ENCODE peak calls at places on chromosomes 7 and 10, in five cellular contexts. One of them, this sample, is unnamed.

GRCh38 chr7:44066494-44067063 is 1.2 kb upstream of the PGAM2 start:
- DNase-seq in CD4-positive, alpha-beta T cell: no peak
- DNase-seq in T-helper 9 cell: no peak
- DNase-seq in NCI-H1092: no peak
- DNase-seq in iris pigment epithelial cell: no peak
- DNase-seq in this sample: no peak

GRCh38 chr7:94436018-94436604 is 41.4 kb downstream of the COL1A2 start:
- DNase-seq in CD4-positive, alpha-beta T cell: peak
- DNase-seq in T-helper 9 cell: peak
- DNase-seq in NCI-H1092: peak
- DNase-seq in iris pigment epithelial cell: peak
- DNase-seq in this sample: peak

GRCh38 chr10:71882813-71883746 is 32.0 kb upstream of the PSAP start:
- DNase-seq in CD4-positive, alpha-beta T cell: no peak
- DNase-seq in T-helper 9 cell: no peak
- DNase-seq in NCI-H1092: no peak
- DNase-seq in iris pigment epithelial cell: no peak
- DNase-seq in this sample: no peak

GRCh38 chr10:93762979-93763391 is 5.2 kb downstream of the LGI1 start:
- DNase-seq in CD4-positive, alpha-beta T cell: no peak
- DNase-seq in T-helper 9 cell: no peak
- DNase-seq in NCI-H1092: no peak
- DNase-seq in iris pigment epithelial cell: no peak
- DNase-seq in this sample: no peak

GRCh38 chr7:87110778-87111177 is 41.5 kb upstream of the DMTF1 start:
- DNase-seq in CD4-positive, alpha-beta T cell: no peak
- DNase-seq in T-helper 9 cell: no peak
- DNase-seq in NCI-H1092: no peak
- DNase-seq in iris pigment epithelial cell: peak
- DNase-seq in this sample: no peak

GRCh38 chr10:53477313-53477675 is 704.7 kb upstream of the MBL2 start:
- DNase-seq in CD4-positive, alpha-beta T cell: no peak
- DNase-seq in T-helper 9 cell: no peak
- DNase-seq in NCI-H1092: no peak
- DNase-seq in iris pigment epithelial cell: no peak
- DNase-seq in this sample: no peak

GRCh38 chr10:112229096-112229495 is 45.5 kb upstream of the GPAM start:
- DNase-seq in CD4-positive, alpha-beta T cell: no peak
- DNase-seq in T-helper 9 cell: no peak
- DNase-seq in NCI-H1092: no peak
- DNase-seq in iris pigment epithelial cell: peak
- DNase-seq in this sample: no peak

GRCh38 chr10:113765910-113766309 is 14.4 kb downstream of the PLEKHS1 start:
- DNase-seq in CD4-positive, alpha-beta T cell: no peak
- DNase-seq in T-helper 9 cell: no peak
- DNase-seq in NCI-H1092: no peak
- DNase-seq in iris pigment epithelial cell: no peak
- DNase-seq in this sample: no peak

GRCh38 chr10:30000802-30001571 is 58.4 kb downstream of the JCAD start:
- DNase-seq in CD4-positive, alpha-beta T cell: no peak
- DNase-seq in T-helper 9 cell: no peak
- DNase-seq in NCI-H1092: no peak
- DNase-seq in iris pigment epithelial cell: peak
- DNase-seq in this sample: no peak

GRCh38 chr7:156096806-156097538 is 284.7 kb upstream of the SHH start:
- DNase-seq in CD4-positive, alpha-beta T cell: no peak
- DNase-seq in T-helper 9 cell: no peak
- DNase-seq in NCI-H1092: no peak
- DNase-seq in iris pigment epithelial cell: no peak
- DNase-seq in this sample: no peak

GRCh38 chr10:33410096-33410859 is 75.8 kb upstream of the NRP1 start:
- DNase-seq in CD4-positive, alpha-beta T cell: no peak
- DNase-seq in T-helper 9 cell: no peak
- DNase-seq in NCI-H1092: no peak
- DNase-seq in iris pigment epithelial cell: peak
- DNase-seq in this sample: no peak

GRCh38 chr7:95794917-95795515 is 22.7 kb downstream of the DYNC1I1 start:
- DNase-seq in CD4-positive, alpha-beta T cell: no peak
- DNase-seq in T-helper 9 cell: no peak
- DNase-seq in NCI-H1092: no peak
- DNase-seq in iris pigment epithelial cell: peak
- DNase-seq in this sample: no peak

GRCh38 chr7:118214833-118215182 is 9.7 kb upstream of the ANKRD7 start:
- DNase-seq in CD4-positive, alpha-beta T cell: no peak
- DNase-seq in T-helper 9 cell: no peak
- DNase-seq in NCI-H1092: no peak
- DNase-seq in iris pigment epithelial cell: no peak
- DNase-seq in this sample: no peak

GRCh38 chr7:14242186-14242585 is 252.7 kb upstream of the ETV1 start:
- DNase-seq in CD4-positive, alpha-beta T cell: no peak
- DNase-seq in T-helper 9 cell: no peak
- DNase-seq in NCI-H1092: no peak
- DNase-seq in iris pigment epithelial cell: no peak
- DNase-seq in this sample: no peak

GRCh38 chr7:101465576-101466196 is 103.0 kb downstream of the COL26A1 start:
- DNase-seq in CD4-positive, alpha-beta T cell: no peak
- DNase-seq in T-helper 9 cell: no peak
- DNase-seq in NCI-H1092: no peak
- DNase-seq in iris pigment epithelial cell: peak
- DNase-seq in this sample: no peak

GRCh38 chr10:133281628-133282372 is 5.1 kb upstream of the ADAM8 start:
- DNase-seq in CD4-positive, alpha-beta T cell: no peak
- DNase-seq in T-helper 9 cell: no peak
- DNase-seq in NCI-H1092: no peak
- DNase-seq in iris pigment epithelial cell: no peak
- DNase-seq in this sample: no peak

GRCh38 chr10:5965266-5965665 is 12.1 kb downstream of the IL15RA start:
- DNase-seq in CD4-positive, alpha-beta T cell: no peak
- DNase-seq in T-helper 9 cell: no peak
- DNase-seq in NCI-H1092: no peak
- DNase-seq in iris pigment epithelial cell: no peak
- DNase-seq in this sample: no peak

GRCh38 chr10:124129471-124129870 is 36.1 kb upstream of the CHST15 start:
- DNase-seq in CD4-positive, alpha-beta T cell: no peak
- DNase-seq in T-helper 9 cell: no peak
- DNase-seq in NCI-H1092: no peak
- DNase-seq in iris pigment epithelial cell: no peak
- DNase-seq in this sample: no peak

GRCh38 chr7:5422324-5423271 is 1.0 kb downstream of the TNRC18 start:
- DNase-seq in CD4-positive, alpha-beta T cell: no peak
- DNase-seq in T-helper 9 cell: no peak
- DNase-seq in NCI-H1092: no peak
- DNase-seq in iris pigment epithelial cell: peak
- DNase-seq in this sample: no peak

GRCh38 chr7:141866974-141867373 is 25.7 kb upstream of the PRSS37 start:
- DNase-seq in CD4-positive, alpha-beta T cell: no peak
- DNase-seq in T-helper 9 cell: no peak
- DNase-seq in NCI-H1092: no peak
- DNase-seq in iris pigment epithelial cell: peak
- DNase-seq in this sample: no peak

GRCh38 chr7:23471090-23471859 is 984 bp upstream of the IGF2BP3 start:
- DNase-seq in CD4-positive, alpha-beta T cell: no peak
- DNase-seq in T-helper 9 cell: peak
- DNase-seq in NCI-H1092: peak
- DNase-seq in iris pigment epithelial cell: peak
- DNase-seq in this sample: peak

GRCh38 chr10:73480158-73480557 is 15.7 kb downstream of the PPP3CB start:
- DNase-seq in CD4-positive, alpha-beta T cell: no peak
- DNase-seq in T-helper 9 cell: no peak
- DNase-seq in NCI-H1092: no peak
- DNase-seq in iris pigment epithelial cell: peak
- DNase-seq in this sample: no peak

GRCh38 chr10:62735464-62736188 is 68.9 kb upstream of the ADO start:
- DNase-seq in CD4-positive, alpha-beta T cell: no peak
- DNase-seq in T-helper 9 cell: no peak
- DNase-seq in NCI-H1092: no peak
- DNase-seq in iris pigment epithelial cell: peak
- DNase-seq in this sample: no peak

GRCh38 chr7:69062020-69062760 is 536.1 kb upstream of the AUTS2 start:
- DNase-seq in CD4-positive, alpha-beta T cell: no peak
- DNase-seq in T-helper 9 cell: no peak
- DNase-seq in NCI-H1092: no peak
- DNase-seq in iris pigment epithelial cell: peak
- DNase-seq in this sample: no peak

GRCh38 chr10:94902080-94902479 is 36.4 kb upstream of the CYP2C9 start:
- DNase-seq in CD4-positive, alpha-beta T cell: no peak
- DNase-seq in T-helper 9 cell: no peak
- DNase-seq in NCI-H1092: no peak
- DNase-seq in iris pigment epithelial cell: no peak
- DNase-seq in this sample: no peak

GRCh38 chr10:7887417-7887816 is 69.1 kb downstream of the TAF3 start:
- DNase-seq in CD4-positive, alpha-beta T cell: no peak
- DNase-seq in T-helper 9 cell: no peak
- DNase-seq in NCI-H1092: no peak
- DNase-seq in iris pigment epithelial cell: peak
- DNase-seq in this sample: no peak

GRCh38 chr10:11373626-11374310 is 237.7 kb downstream of the USP6NL start:
- DNase-seq in CD4-positive, alpha-beta T cell: no peak
- DNase-seq in T-helper 9 cell: no peak
- DNase-seq in NCI-H1092: no peak
- DNase-seq in iris pigment epithelial cell: no peak
- DNase-seq in this sample: no peak

GRCh38 chr7:67401492-67401891 is 404.9 kb downstream of the TYW1 start:
- DNase-seq in CD4-positive, alpha-beta T cell: no peak
- DNase-seq in T-helper 9 cell: no peak
- DNase-seq in NCI-H1092: no peak
- DNase-seq in iris pigment epithelial cell: no peak
- DNase-seq in this sample: no peak